ENCODE peak calls at places on chromosomes 3 and 15, in four cellular contexts. L is testis, M is A549, H is dorsolateral prefrontal cortex. J is an unnamed sample.

GRCh38 chr3:17407576-17407975 is 334.9 kb downstream of the TBC1D5 start:
- DNase-seq in M (no peak), H (no peak), L (no peak), J (peak; percentile 6)

GRCh38 chr3:157248590-157249425 is 88.9 kb upstream of the CCNL1 start:
- DNase-seq in L (peak; percentile 48), M (peak; percentile 10), H (no peak), J (peak; percentile 93)

GRCh38 chr3:48739955-48740823 is 23.2 kb upstream of the IP6K2 start:
- DNase-seq in M (peak; percentile 87), H (peak; percentile 94), L (peak; percentile 86), J (peak; percentile 42)

GRCh38 chr15:70818580-70818979 is 35.4 kb downstream of the LARP6 start:
- DNase-seq in H (no peak), M (no peak), L (no peak), J (no peak)

GRCh38 chr3:190697901-190698300 is 164.6 kb downstream of the GMNC start:
- DNase-seq in L (no peak), M (no peak), H (no peak), J (peak; percentile 65)

GRCh38 chr3:118714800-118715199 is 319.8 kb downstream of the IGSF11 start:
- DNase-seq in M (no peak), H (no peak), L (no peak), J (no peak)

GRCh38 chr15:75921732-75922703 is 18.3 kb downstream of the FBXO22 start:
- DNase-seq in L (peak; percentile 41), M (no peak), H (no peak), J (peak; percentile 51)

GRCh38 chr3:42698911-42699230 is 3.7 kb downstream of the HHATL start:
- DNase-seq in H (no peak), M (no peak), L (peak; percentile 4), J (no peak)

GRCh38 chr3:59006791-59007517 is 42.9 kb downstream of the CFAP20DC start:
- DNase-seq in M (no peak), H (peak; percentile 28), L (no peak), J (peak; percentile 49)

GRCh38 chr15:101024709-101025108 is 105.6 kb downstream of the LRRK1 start:
- DNase-seq in H (peak; percentile 18), L (peak; percentile 8), M (no peak), J (no peak)

GRCh38 chr3:129357616-129358015 is 70.8 kb downstream of the EFCAB12 start:
- DNase-seq in M (no peak), L (no peak), H (no peak), J (no peak)

DNA sequence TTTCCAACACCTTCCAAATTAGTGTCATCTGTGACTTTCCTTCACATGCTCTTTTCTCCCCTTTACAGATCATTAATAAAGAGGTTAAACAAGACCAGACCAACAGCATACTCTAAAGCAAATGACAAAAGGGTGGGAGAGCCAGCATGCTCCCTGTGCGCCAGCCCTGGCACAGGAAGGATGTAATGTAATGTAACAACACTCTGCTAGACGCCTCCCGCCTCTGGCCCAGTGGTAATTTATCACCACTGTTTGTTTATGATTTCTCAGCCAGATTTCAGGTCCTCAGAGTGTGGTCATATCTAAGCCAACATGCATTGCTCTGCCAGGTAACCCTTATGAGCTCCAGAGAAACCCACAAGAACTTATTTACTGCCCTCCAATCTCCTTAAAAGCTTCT is 189.5 kb upstream of the WNT5A start:
- DNase-seq in M (no peak), H (no peak), L (no peak), J (no peak)
- H3K4me3 ChIP-seq in M (no peak overlapping the region), H (no peak overlapping the region), L (no peak overlapping the region), J (no peak overlapping the region)

GRCh38 chr3:8504611-8504973 is 3.0 kb downstream of the LMCD1 start:
- DNase-seq in L (no peak), M (no peak), H (no peak), J (no peak)

GRCh38 chr3:8503871-8504610 is 2.4 kb downstream of the LMCD1 start:
- DNase-seq in L (no peak), H (no peak), M (no peak), J (no peak)

GRCh38 chr3:8505621-8506020 is 4.0 kb downstream of the LMCD1 start:
- DNase-seq in H (no peak), M (no peak), L (no peak), J (no peak)

GRCh38 chr3:8507496-8507895 is 5.9 kb downstream of the LMCD1 start:
- DNase-seq in H (no peak), L (no peak), M (no peak), J (no peak)

DNA sequence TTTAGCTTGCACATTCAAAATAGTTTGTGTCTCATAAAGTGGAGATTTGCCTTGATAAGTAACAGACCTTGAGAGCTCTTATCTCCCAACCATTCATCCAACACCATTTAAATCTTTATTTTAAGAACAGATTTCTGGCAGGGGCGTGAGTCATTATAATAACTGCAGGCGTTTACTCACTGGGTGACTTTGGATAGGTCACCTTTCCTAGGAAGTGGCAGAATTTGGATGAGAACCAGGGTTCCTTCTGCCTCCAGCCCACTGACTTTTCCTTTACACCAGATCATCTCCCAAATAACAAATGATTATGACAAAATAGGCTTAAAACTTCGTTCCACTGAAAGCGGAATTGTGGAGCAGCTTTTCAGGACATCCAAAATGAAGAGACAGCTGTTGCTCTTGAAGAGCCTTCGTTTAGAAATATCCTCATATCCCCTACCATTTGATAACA is 5.0 kb downstream of the LMCD1 start:
- DNase-seq in M (no peak), L (no peak), H (no peak), J (peak; percentile 82)
- H3K27ac ChIP-seq in M (no peak overlapping the region), L (peak overlapping the region; percentile 74), H (no peak overlapping the region), J (peak overlapping the region; percentile 61)

GRCh38 chr3:120442975-120443517 is 7.7 kb downstream of the FSTL1 start:
- DNase-seq in H (no peak), L (no peak), M (peak; percentile 15), J (no peak)
- TF ChIP-seq CTCF in H (no peak), L (no peak), M (peak; percentile 39), J (peak; percentile 13)

DNA sequence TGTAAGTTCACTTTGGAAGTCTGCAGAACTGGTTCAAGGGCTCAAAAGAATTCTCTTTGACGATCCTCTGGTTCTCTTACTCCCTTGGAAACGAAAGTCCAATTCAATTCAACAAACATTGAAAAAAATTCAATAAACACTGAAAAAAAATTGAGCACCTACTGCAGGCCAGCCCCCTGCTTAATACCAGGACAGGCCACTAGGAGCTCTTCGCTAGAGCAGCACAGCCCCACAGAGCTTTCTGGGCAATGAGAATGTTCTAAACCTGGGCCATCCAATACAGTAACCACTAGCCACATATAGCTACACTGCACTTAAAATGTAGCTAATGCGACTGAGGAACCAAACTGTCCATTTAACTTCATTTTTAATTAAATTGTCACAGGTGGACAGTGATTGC is 50.4 kb upstream of the DCLK3 start:
- DNase-seq in M (no peak), L (no peak), H (no peak), J (no peak)
- H3K4me3 ChIP-seq in M (no peak overlapping the region), L (no peak overlapping the region), H (no peak overlapping the region), J (no peak overlapping the region)

GRCh38 chr3:139532996-139533395 is 6.5 kb downstream of the RBP1 start:
- DNase-seq in M (no peak), L (peak; percentile 49), H (peak; percentile 73), J (no peak)
- H3K27ac ChIP-seq in M (no peak overlapping the region), L (peak overlapping the region; percentile 48), H (peak overlapping the region; percentile 93), J (peak overlapping the region; percentile 95)

DNA sequence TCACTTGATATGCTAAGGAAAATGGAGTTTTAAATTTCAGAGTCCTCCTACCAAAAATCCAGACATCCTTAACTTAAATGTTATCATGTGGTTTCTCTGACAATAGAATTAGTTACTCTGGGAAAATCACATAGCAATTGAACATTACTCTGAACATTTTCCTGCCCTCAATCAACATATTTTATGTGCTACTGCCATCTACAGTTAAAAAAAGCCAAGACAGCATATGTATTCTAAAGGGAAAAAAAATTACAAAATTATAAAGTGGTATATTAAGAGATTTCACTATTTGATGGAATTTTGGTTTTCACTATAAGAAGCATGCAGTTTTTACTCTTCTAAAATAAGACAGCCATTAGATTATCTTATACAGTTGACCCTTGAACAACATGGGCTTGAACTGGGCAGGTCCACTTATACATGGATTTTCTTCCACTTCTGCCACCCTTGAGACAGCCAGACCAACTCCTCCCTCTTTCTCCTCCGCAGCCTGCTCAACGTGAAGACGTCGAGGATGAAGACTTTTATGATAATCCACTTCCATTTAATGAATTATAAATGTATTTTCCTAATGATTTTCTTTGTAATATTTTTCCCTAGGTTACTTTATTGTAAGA is 122.3 kb downstream of the ATP1B3 start:
- DNase-seq in L (no peak), H (no peak), M (peak; percentile 7), J (no peak)
- TF ChIP-seq CTCF in L (no peak), H (peak; percentile 15), M (peak; percentile 58), J (peak; percentile 40)

DNA sequence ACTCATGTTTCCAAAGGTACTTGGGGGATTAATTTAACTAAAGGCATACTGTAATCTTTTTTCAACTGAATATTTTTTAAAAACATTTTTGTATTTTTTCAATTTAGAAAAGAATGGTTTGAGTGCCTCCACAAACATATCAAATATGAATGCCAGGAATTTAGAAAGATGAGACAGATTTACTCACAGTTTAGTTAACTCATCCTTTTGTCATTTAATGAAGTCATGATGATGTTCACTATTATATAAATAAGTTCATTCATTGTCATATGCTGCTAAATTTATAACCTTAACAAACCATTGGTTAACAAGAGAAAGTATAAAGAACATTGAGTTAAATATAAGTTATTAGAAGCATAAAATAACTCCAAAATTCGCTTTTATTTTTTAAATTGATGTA is 50.0 kb downstream of the FGF7 start:
- DNase-seq in H (no peak), M (no peak), L (no peak), J (no peak)
- H3K4me3 ChIP-seq in H (no peak overlapping the region), M (no peak overlapping the region), L (no peak overlapping the region), J (no peak overlapping the region)

DNA sequence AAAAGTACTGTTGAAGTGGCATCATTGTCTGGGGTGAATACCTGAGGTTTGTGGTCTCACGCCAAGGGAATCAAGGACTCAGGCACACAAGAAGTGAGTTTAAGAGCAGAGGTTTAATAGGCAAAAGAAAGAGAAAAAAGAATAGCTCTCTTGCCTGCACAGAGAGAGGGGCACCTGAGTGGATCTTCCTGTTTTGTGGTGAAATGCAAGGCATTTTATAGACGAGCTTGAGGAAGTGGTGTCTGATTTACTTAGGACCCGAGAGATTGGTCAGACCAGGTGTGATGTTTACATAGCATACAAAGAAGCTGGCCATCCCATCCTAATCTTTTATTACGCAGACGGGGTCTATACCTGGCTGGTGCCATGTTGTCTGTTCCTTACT is 13.2 kb downstream of the CCR5 start:
- DNase-seq in H (no peak), L (no peak), M (no peak), J (no peak)
- H3K27ac ChIP-seq in H (no peak overlapping the region), L (no peak overlapping the region), M (no peak overlapping the region), J (no peak overlapping the region)